ENCODE peak calls at places on chromosomes 4 and X, in seven cellular contexts. Y, V, X, Z, F, H and U are unnamed samples.

GRCh38 chr4:165398570-165398969 is 19.8 kb downstream of the CPE start:
- DNase-seq in Y (no peak), V (no peak), X (no peak), Z (peak), F (no peak), H (no peak), U (no peak)

GRCh38 chrX:81241753-81242152 is 39.9 kb downstream of the SH3BGRL start:
- DNase-seq in Y (no peak), V (no peak), X (no peak), Z (no peak), F (no peak), H (no peak), U (no peak)

GRCh38 chr4:85828295-85828910 is 353.5 kb downstream of the ARHGAP24 start:
- DNase-seq in Y (no peak), V (no peak), X (no peak), Z (no peak), F (no peak), H (no peak), U (no peak)

GRCh38 chrX:103446665-103447302 is 70.4 kb downstream of the BEX3 start:
- DNase-seq in Y (no peak), V (peak), X (no peak), Z (peak), F (no peak), H (no peak), U (no peak)

GRCh38 chrX:74382613-74383012 is 38.7 kb upstream of the SLC16A2 start:
- DNase-seq in Y (peak), V (peak), X (peak), Z (peak), F (peak), H (peak), U (peak)

GRCh38 chr4:116018831-116019230 is 905.4 kb upstream of the NDST4 start:
- DNase-seq in Y (no peak), V (no peak), X (no peak), Z (no peak), F (no peak), H (no peak), U (no peak)

GRCh38 chr4:83139514-83140156 is 25.1 kb upstream of the PLAC8 start:
- DNase-seq in Y (no peak), V (no peak), X (peak), Z (no peak), F (no peak), H (no peak), U (no peak)

GRCh38 chrX:40908026-40908425 is 172.7 kb upstream of the MED14 start:
- DNase-seq in Y (no peak), V (no peak), X (no peak), Z (no peak), F (no peak), H (no peak), U (no peak)

GRCh38 chrX:4379071-4379470 is 665.6 kb upstream of the PRKX start:
- DNase-seq in Y (no peak), V (no peak), X (no peak), Z (no peak), F (no peak), H (no peak), U (no peak)

GRCh38 chrX:74784629-74785028 is 140.6 kb downstream of the NEXMIF start:
- DNase-seq in Y (no peak), V (no peak), X (no peak), Z (no peak), F (no peak), H (no peak), U (no peak)

GRCh38 chrX:20454117-20454516 is 187.4 kb upstream of the RPS6KA3 start:
- DNase-seq in Y (no peak), V (no peak), X (no peak), Z (no peak), F (no peak), H (no peak), U (no peak)

GRCh38 chrX:31658360-31658759 is 586.5 kb upstream of the FTHL17 start:
- DNase-seq in Y (no peak), V (peak), X (no peak), Z (no peak), F (no peak), H (no peak), U (no peak)

GRCh38 chr4:102438396-102438795 is 62.8 kb upstream of the NFKB1 start:
- DNase-seq in Y (no peak), V (no peak), X (no peak), Z (no peak), F (no peak), H (no peak), U (no peak)

DNA sequence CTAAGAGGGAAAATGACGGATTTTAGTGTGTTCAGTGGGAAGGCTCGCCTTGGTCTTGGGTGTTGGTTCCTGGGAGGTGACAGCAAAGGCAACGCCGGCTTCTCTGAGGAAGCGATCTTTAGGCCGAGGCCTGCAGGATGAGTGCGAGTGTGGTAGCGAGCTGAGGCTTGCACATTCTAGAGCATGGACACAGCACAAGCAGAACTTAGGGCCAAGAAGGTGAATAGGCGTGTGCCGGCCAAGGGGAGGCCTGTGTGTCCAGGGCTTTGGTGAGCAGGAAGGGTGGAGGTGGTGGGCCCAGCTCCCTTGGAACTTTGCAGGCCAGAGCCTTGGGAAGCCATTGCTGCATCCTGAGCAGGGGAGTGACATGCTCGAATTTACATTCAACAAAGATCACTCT is 67.9 kb downstream of the TNIP2 start:
- DNase-seq in Y (no peak), V (no peak), X (no peak), Z (no peak), F (no peak), H (no peak), U (no peak)
- TF ChIP-seq CTCF in Y (no peak), V (no peak), X (no peak), Z (no peak), F (no peak), H (no peak), U (no peak)

GRCh38 chrX:14051416-14051815 is 21.7 kb upstream of the GEMIN8 start:
- DNase-seq in Y (no peak), V (no peak), X (no peak), Z (no peak), F (no peak), H (no peak), U (no peak)
- TF ChIP-seq CTCF in Y (no peak), V (no peak), X (peak), Z (no peak), F (no peak), H (no peak), U (no peak)

DNA sequence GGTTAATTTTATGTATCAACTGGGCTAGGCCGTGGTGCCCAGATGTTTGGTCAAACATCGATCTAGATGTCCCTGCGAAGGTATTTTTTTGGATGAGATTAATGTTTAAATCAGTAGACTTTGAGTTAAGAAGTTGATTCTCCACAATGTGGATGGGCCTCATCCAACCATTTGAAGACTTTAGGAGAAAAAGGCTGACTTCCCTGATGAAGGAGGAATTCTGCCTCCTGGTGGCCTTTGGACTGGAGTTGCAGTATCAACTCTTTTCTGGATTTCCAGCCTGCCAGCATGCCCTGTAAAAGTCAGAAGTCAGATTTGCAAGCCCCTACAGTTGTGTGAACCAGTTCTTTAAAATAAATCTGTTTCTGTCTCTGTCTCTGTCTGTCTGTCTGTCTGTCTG is 91.4 kb downstream of the STK32B start:
- DNase-seq in Y (no peak), V (peak), X (peak), Z (peak), F (no peak), H (peak), U (no peak)
- TF ChIP-seq CTCF in Y (no peak), V (peak), X (peak), Z (peak), F (peak), H (peak), U (no peak)

GRCh38 chr4:84171871-84172270 is 327.2 kb downstream of the NKX6-1 start:
- DNase-seq in Y (no peak), V (no peak), X (no peak), Z (no peak), F (no peak), H (no peak), U (no peak)

GRCh38 chr4:84167089-84167488 is 332.0 kb downstream of the NKX6-1 start:
- DNase-seq in Y (no peak), V (no peak), X (no peak), Z (peak), F (no peak), H (no peak), U (no peak)

GRCh38 chr4:84166486-84166885 is 332.6 kb downstream of the NKX6-1 start:
- DNase-seq in Y (no peak), V (no peak), X (no peak), Z (no peak), F (no peak), H (no peak), U (no peak)

GRCh38 chr4:84167579-84167978 is 331.5 kb downstream of the NKX6-1 start:
- DNase-seq in Y (no peak), V (no peak), X (no peak), Z (peak), F (no peak), H (no peak), U (no peak)
- TF ChIP-seq CTCF in Y (no peak), V (peak), X (no peak), Z (peak), F (no peak), H (no peak), U (no peak)

GRCh38 chr4:38757945-38758344 is 24.8 kb downstream of the TLR10 start:
- DNase-seq in Y (no peak), V (no peak), X (peak), Z (peak), F (no peak), H (no peak), U (no peak)
- TF ChIP-seq CTCF in Y (peak), V (peak), X (peak), Z (peak), F (no peak), H (no peak), U (peak)

DNA sequence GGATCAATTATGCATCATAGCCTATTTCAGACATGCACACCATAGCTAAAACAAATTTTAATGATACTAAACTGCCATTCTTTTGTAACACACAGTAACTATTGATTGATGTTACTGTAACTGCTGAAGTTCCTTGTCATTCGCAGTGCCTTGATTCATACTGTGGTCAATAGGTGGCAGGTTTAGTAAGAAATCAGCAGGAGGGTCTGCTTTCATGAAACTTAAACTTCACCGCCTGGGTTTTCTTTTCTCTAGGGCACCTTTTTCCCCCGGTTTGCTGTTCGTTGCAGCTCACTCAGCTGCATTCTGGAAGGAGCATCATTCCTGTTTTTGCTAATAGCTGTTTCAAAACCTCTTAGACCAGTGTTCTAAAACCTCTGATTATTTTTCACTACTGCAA is 88.1 kb downstream of the RPA4 start:
- DNase-seq in Y (no peak), V (no peak), X (no peak), Z (no peak), F (no peak), H (no peak), U (no peak)
- TF ChIP-seq CTCF in Y (no peak), V (no peak), X (no peak), Z (no peak), F (no peak), H (no peak), U (no peak)

DNA sequence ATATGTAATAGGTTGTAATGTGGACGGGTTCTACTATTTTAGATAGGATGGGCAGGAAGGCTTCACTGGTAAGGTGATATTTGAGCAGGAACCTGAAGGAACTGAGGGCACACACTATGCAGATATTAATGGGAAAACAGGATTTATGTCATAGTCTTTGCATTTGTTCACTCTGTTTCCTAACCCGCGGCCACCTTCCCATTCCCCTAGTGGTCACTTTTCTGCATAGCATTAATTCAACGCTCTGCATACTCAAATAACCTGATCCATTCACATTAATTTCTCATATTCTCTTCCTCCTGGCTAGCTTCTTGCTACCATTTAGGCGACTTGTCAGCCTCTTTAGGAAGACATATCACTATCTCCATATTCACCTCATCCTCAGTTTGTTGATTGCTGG is 61.5 kb downstream of the GSPT2 start:
- DNase-seq in Y (no peak), V (no peak), X (no peak), Z (no peak), F (no peak), H (no peak), U (no peak)
- TF ChIP-seq CTCF in Y (no peak), V (no peak), X (no peak), Z (peak), F (no peak), H (no peak), U (no peak)